ENCODE peak calls at places on chromosomes 2 and 18, in seven cellular contexts. V is H1, B is IMR-90, G is trophoblast cell, C is neuronal stem cell, T is mesenchymal stem cell, O is mesendoderm. Q is an unnamed sample.

GRCh38 chr2:197294260-197294659 is 16.3 kb downstream of the ANKRD44 start:
- DNase-seq in V (no peak), B (no peak), G (no peak), C (no peak), T (no peak), O (no peak), Q (no peak)

GRCh38 chr2:214311031-214311533 is 99.8 kb upstream of the VWC2L start:
- DNase-seq in V (peak), B (no peak), G (peak), C (no peak), T (no peak), O (peak), Q (peak)

GRCh38 chr18:44729631-44730101 is 49.0 kb downstream of the SETBP1 start:
- DNase-seq in V (no peak), B (peak), G (peak), C (no peak), T (peak), O (peak), Q (no peak)

GRCh38 chr2:98455494-98455976 is 10.9 kb downstream of the INPP4A start:
- DNase-seq in V (no peak), B (peak), G (peak), C (no peak), T (peak), O (no peak), Q (no peak)

GRCh38 chr18:27964811-27965210 is 212.1 kb downstream of the CDH2 start:
- DNase-seq in V (no peak), B (peak), G (peak), C (no peak), T (no peak), O (peak), Q (no peak)

GRCh38 chr18:26386002-26386401 is 159.8 kb downstream of the TAF4B start:
- DNase-seq in V (no peak), B (peak), G (peak), C (no peak), T (peak), O (no peak), Q (no peak)

GRCh38 chr2:241063587-241063986 is 38.5 kb downstream of the MTERF4 start:
- DNase-seq in V (no peak), B (no peak), G (no peak), C (no peak), T (no peak), O (peak), Q (peak)

GRCh38 chr2:105397959-105398521 is 811 bp downstream of the FHL2 start:
- DNase-seq in V (no peak), B (no peak), G (peak), C (no peak), T (no peak), O (peak), Q (no peak)

GRCh38 chr18:35264409-35264808 is 23.6 kb downstream of the ZNF397 start:
- DNase-seq in V (no peak), B (no peak), G (no peak), C (no peak), T (no peak), O (no peak), Q (no peak)

GRCh38 chr18:28684746-28685145 is 507.8 kb upstream of the CDH2 start:
- DNase-seq in V (no peak), B (no peak), G (no peak), C (no peak), T (no peak), O (no peak), Q (no peak)

GRCh38 chr2:233982421-233983121 is 65.4 kb downstream of the TRPM8 start:
- DNase-seq in V (no peak), B (peak), G (peak), C (no peak), T (peak), O (no peak), Q (no peak)

GRCh38 chr2:124018894-124019293 is 6.2 kb upstream of the CNTNAP5 start:
- DNase-seq in V (no peak), B (no peak), G (no peak), C (no peak), T (no peak), O (no peak), Q (no peak)

GRCh38 chr2:202831241-202831997 is 40.1 kb downstream of the ICA1L start:
- DNase-seq in V (no peak), B (peak), G (peak), C (peak), T (peak), O (peak), Q (peak)

GRCh38 chr2:202771741-202772470 is 99.7 kb downstream of the ICA1L start:
- DNase-seq in V (no peak), B (peak), G (no peak), C (no peak), T (no peak), O (no peak), Q (no peak)

GRCh38 chr2:201697899-201698298 is 545 bp downstream of the MPP4 start:
- DNase-seq in V (no peak), B (peak), G (peak), C (no peak), T (peak), O (peak), Q (no peak)

GRCh38 chr2:86787701-86788100 is 3.0 kb downstream of the CD8A start:
- DNase-seq in V (no peak), B (no peak), G (no peak), C (no peak), T (no peak), O (peak), Q (no peak)

GRCh38 chr18:63444567-63444966 is 22.3 kb upstream of the VPS4B start:
- DNase-seq in V (no peak), B (peak), G (peak), C (no peak), T (peak), O (no peak), Q (no peak)

GRCh38 chr2:20378891-20379519 is 28.4 kb upstream of the PUM2 start:
- DNase-seq in V (peak), B (peak), G (peak), C (peak), T (peak), O (peak), Q (peak)

GRCh38 chr2:202632682-202633081 is 2.1 kb upstream of the FAM117B start:
- DNase-seq in V (no peak), B (peak), G (no peak), C (no peak), T (no peak), O (no peak), Q (no peak)

GRCh38 chr2:10039658-10040410 is 3.5 kb upstream of the KLF11 start:
- DNase-seq in V (no peak), B (no peak), G (peak), C (no peak), T (no peak), O (no peak), Q (no peak)

GRCh38 chr2:36507408-36507812 is 90.6 kb downstream of the FEZ2 start:
- DNase-seq in V (peak), B (peak), G (peak), C (peak), T (peak), O (peak), Q (peak)

GRCh38 chr18:48193521-48194251 is 215.5 kb downstream of the ZBTB7C start:
- DNase-seq in V (no peak), B (no peak), G (no peak), C (no peak), T (no peak), O (no peak), Q (no peak)

GRCh38 chr2:122070241-122070731 is 314.8 kb downstream of the TSN start:
- DNase-seq in V (no peak), B (no peak), G (no peak), C (no peak), T (no peak), O (peak), Q (no peak)

GRCh38 chr2:6692061-6692460 is 173.6 kb downstream of the CMPK2 start:
- DNase-seq in V (no peak), B (no peak), G (no peak), C (no peak), T (peak), O (no peak), Q (no peak)

GRCh38 chr2:71859211-71859847 is 288.3 kb downstream of the CYP26B1 start:
- DNase-seq in V (no peak), B (no peak), G (peak), C (no peak), T (no peak), O (no peak), Q (no peak)

GRCh38 chr2:71862921-71863320 is 284.7 kb downstream of the CYP26B1 start:
- DNase-seq in V (no peak), B (no peak), G (no peak), C (no peak), T (no peak), O (no peak), Q (no peak)

GRCh38 chr2:71861186-71862160 is 286.2 kb downstream of the CYP26B1 start:
- DNase-seq in V (no peak), B (no peak), G (no peak), C (no peak), T (no peak), O (no peak), Q (no peak)

GRCh38 chr2:71858056-71858455 is 289.6 kb downstream of the CYP26B1 start:
- DNase-seq in V (no peak), B (no peak), G (no peak), C (no peak), T (no peak), O (no peak), Q (peak)

GRCh38 chr2:71860381-71860926 is 287.2 kb downstream of the CYP26B1 start:
- DNase-seq in V (no peak), B (no peak), G (no peak), C (no peak), T (no peak), O (no peak), Q (no peak)
- H2AK5ac ChIP-seq in V (no peak), B (no peak), G (no peak), C (no peak), T (no peak), O (no peak), Q (no peak)

DNA sequence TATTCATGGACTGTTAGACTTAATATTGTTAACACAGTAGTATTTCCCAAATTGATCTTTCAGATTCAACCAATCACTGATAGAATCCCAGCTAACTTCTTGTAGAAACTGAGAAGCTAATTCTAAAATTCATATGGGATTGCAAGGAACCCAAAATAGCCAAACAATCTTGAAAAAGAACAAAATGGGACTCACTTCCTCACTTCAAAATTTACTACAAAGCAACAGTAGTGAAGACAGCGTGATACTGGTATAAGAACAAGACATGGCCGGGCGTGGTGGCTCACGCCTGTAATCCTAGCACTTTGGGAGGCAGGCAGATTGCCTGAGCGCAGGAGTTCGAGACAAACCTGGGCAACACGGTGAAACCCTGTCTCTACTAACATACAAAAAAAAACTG is 46.3 kb downstream of the ATL2 start:
- DNase-seq in V (no peak), B (no peak), G (no peak), C (no peak), T (no peak), O (no peak), Q (no peak)
- H2AK5ac ChIP-seq in V (no peak), B (no peak), G (no peak), C (no peak), T (no peak), O (no peak), Q (no peak)

GRCh38 chr2:157526070-157526469 is 82.2 kb upstream of the CYTIP start:
- DNase-seq in V (no peak), B (no peak), G (no peak), C (no peak), T (no peak), O (no peak), Q (no peak)
- H2AK5ac ChIP-seq in V (no peak), B (no peak), G (no peak), C (no peak), T (no peak), O (no peak), Q (no peak)

GRCh38 chr2:85476624-85477023 is 58.1 kb downstream of the SH2D6 start:
- DNase-seq in V (no peak), B (no peak), G (no peak), C (no peak), T (no peak), O (no peak), Q (no peak)
- H2AK5ac ChIP-seq in V (no peak), B (no peak), G (no peak), C (peak), T (no peak), O (no peak), Q (no peak)

GRCh38 chr2:2101924-2102323 is 229.2 kb downstream of the MYT1L start:
- DNase-seq in V (no peak), B (no peak), G (peak), C (no peak), T (no peak), O (peak), Q (no peak)
- H2AK5ac ChIP-seq in V (no peak), B (no peak), G (no peak), C (no peak), T (no peak), O (no peak), Q (no peak)

GRCh38 chr18:2555895-2556294 is 15.4 kb downstream of the METTL4 start:
- DNase-seq in V (no peak), B (no peak), G (no peak), C (no peak), T (no peak), O (peak), Q (no peak)

GRCh38 chr18:2551425-2551824 is 19.9 kb downstream of the METTL4 start:
- DNase-seq in V (no peak), B (no peak), G (no peak), C (no peak), T (no peak), O (no peak), Q (no peak)

GRCh38 chr18:2549462-2549861 is 21.8 kb downstream of the METTL4 start:
- DNase-seq in V (no peak), B (no peak), G (no peak), C (no peak), T (no peak), O (no peak), Q (no peak)

GRCh38 chr18:2559249-2559648 is 12.1 kb downstream of the METTL4 start:
- DNase-seq in V (no peak), B (no peak), G (no peak), C (no peak), T (no peak), O (no peak), Q (no peak)

DNA sequence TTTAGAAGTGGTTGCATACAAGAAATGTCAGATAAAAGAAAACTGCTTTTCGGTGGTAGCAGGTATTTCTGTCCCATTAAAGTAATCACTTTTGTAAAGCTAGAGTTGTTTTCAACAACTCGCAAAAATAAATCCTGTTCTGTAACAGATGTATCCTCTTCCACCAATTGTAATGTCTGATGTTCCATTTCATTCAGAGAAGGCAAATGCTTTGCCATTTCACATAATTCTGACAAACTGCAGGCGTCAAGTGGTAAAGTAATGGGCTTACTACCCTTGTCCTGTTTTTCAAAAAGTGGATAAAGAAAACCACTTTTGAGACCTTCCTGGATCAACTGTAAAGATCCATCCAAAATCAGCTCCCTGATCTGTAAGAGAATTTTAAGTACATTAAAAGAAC is 16.6 kb downstream of the METTL4 start:
- DNase-seq in V (no peak), B (no peak), G (no peak), C (no peak), T (no peak), O (no peak), Q (no peak)
- H2AK5ac ChIP-seq in V (no peak), B (no peak), G (no peak), C (no peak), T (no peak), O (no peak), Q (no peak)

DNA sequence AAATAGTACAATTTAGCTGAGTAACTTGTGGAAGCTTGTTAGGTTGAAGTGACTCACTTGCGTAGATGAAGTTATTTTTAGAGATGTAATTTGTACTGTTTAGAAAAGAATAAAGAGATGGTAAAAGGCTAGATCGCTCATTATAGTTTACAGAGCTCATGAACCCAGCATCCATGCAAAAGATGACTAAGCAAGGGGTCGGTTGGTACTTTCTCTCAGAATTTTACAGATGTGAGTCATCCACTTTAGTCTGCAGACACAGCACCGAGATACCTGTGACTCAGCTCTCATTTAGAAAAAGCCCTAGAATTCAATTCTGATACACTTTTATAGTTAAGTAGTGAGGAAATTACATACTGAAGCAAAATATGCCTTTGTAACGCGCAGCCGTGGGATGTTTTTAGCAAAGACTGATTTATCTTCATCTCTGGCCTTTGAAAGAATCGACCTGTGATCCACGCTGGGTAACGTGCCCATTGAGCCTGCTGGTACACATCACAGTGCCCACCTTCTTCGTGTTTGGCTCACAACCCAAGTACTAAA is 116.5 kb upstream of the FOSL2 start:
- DNase-seq in V (no peak), B (peak), G (peak), C (no peak), T (peak), O (peak), Q (no peak)
- H2AK5ac ChIP-seq in V (no peak), B (peak), G (no peak), C (no peak), T (peak), O (no peak), Q (no peak)

DNA sequence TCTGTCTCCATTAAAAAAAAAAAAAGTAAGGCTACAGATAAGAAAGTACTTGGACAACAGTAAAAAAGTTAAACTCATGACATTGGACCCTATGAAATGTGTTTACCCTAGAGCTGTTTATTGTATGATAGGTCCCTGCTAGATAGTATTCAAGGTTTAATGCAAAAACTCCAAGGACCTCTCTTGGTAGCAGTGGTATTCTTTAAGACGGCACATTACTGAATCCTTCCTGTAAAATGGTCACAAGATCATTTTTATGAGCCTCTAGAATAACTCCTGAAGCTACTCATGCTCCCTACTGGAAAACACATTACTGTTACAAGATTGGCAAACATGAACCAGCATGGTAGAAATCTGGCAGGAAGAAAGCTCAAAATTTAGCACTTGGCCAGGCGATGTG is 38.8 kb downstream of the GALM start:
- DNase-seq in V (no peak), B (no peak), G (no peak), C (no peak), T (no peak), O (no peak), Q (no peak)
- H2AK5ac ChIP-seq in V (no peak), B (peak), G (no peak), C (no peak), T (no peak), O (no peak), Q (no peak)

Q was measured in H9.